ENCODE peak calls at places on chromosome 6, in nine cellular contexts. X is lower lobe of right lung, B is mammary epithelial cell, T is brain microvascular endothelial cell, P is tibial nerve, J is adrenal gland, G is uterus, Q is psoas muscle, S is ascending aorta. M is an unnamed sample.

GRCh38 chr6:65450451-65450850 is 256.6 kb downstream of the EYS start:
- DNase-seq in B (no peak), X (no peak), J (no peak), T (no peak), Q (no peak), P (no peak), S (no peak), G (no peak), M (no peak)

GRCh38 chr6:3222506-3223038 is 4.9 kb downstream of the TUBB2B start:
- DNase-seq in B (no peak), S (no peak), X (no peak), Q (no peak), P (no peak), T (no peak), G (no peak), J (no peak), M (no peak)

GRCh38 chr6:147177286-147177685 is 26.9 kb upstream of the STXBP5 start:
- DNase-seq in X (no peak), S (no peak), P (no peak), B (no peak), T (no peak), G (no peak), J (no peak), Q (no peak), M (no peak)

GRCh38 chr6:142009647-142010046 is 123.1 kb upstream of the GJE1 start:
- DNase-seq in P (no peak), X (no peak), J (no peak), T (peak; percentile 75), S (no peak), B (no peak), Q (no peak), G (no peak), M (peak; percentile 46)

GRCh38 chr6:35079311-35080000 is 61.7 kb downstream of the TCP11 start:
- DNase-seq in T (no peak), P (no peak), S (peak; percentile 59), X (no peak), G (peak; percentile 8), J (peak; percentile 14), B (no peak), Q (no peak), M (no peak)

GRCh38 chr6:144710207-144710606 is 425.1 kb downstream of the UTRN start:
- DNase-seq in X (no peak), P (no peak), B (peak; percentile 91), G (no peak), S (no peak), J (no peak), Q (no peak), T (peak; percentile 82), M (peak; percentile 42)

GRCh38 chr6:28758046-28758817 is 165.6 kb downstream of the TRIM27 start:
- DNase-seq in X (no peak), Q (no peak), S (no peak), G (no peak), P (no peak), B (peak; percentile 84), T (peak; percentile 85), J (no peak), M (no peak)

GRCh38 chr6:70257874-70258273 is 45.0 kb downstream of the COL9A1 start:
- DNase-seq in P (no peak), S (no peak), J (no peak), T (no peak), Q (no peak), G (no peak), B (no peak), X (no peak), M (no peak)

GRCh38 chr6:34459899-34460593 is 5.8 kb upstream of the PACSIN1 start:
- DNase-seq in P (peak; percentile 48), T (peak; percentile 39), Q (no peak), G (no peak), X (no peak), S (no peak), J (peak; percentile 54), B (peak; percentile 49), M (no peak)

GRCh38 chr6:17458971-17459370 is 65.6 kb downstream of the CAP2 start:
- DNase-seq in P (no peak), G (no peak), T (no peak), B (no peak), X (no peak), Q (no peak), J (no peak), S (no peak), M (no peak)

GRCh38 chr6:38068854-38069253 is 249.3 kb downstream of the ZFAND3 start:
- DNase-seq in T (no peak), X (no peak), B (no peak), J (no peak), P (peak; percentile 11), Q (no peak), G (no peak), S (no peak), M (no peak)
- TF ChIP-seq CTCF in T (no peak), X (no peak), B (peak; percentile 20), J (peak; percentile 37), P (no peak), Q (no peak), G (no peak), S (no peak), M (no peak)

GRCh38 chr6:136782021-136782770 is 10.1 kb downstream of the MAP3K5 start:
- DNase-seq in X (no peak), T (no peak), G (no peak), B (peak; percentile 68), Q (no peak), P (no peak), J (no peak), S (no peak), M (peak; percentile 21)
- H3K27ac ChIP-seq in X (no peak overlapping the region), T (peak overlapping the region; percentile 40), G (no peak overlapping the region), B (peak overlapping the region; percentile 28), Q (no peak overlapping the region), P (no peak overlapping the region), J (peak overlapping the region; percentile 58), S (no peak overlapping the region), M (peak overlapping the region; percentile 58)

GRCh38 chr6:132065556-132065955 is 114.4 kb upstream of the CCN2 start:
- DNase-seq in X (no peak), S (no peak), Q (no peak), T (peak; percentile 23), J (no peak), B (peak; percentile 75), G (no peak), P (no peak), M (no peak)
- H3K4me3 ChIP-seq in X (no peak overlapping the region), S (no peak overlapping the region), Q (no peak overlapping the region), T (no peak overlapping the region), J (no peak overlapping the region), B (no peak overlapping the region), G (no peak overlapping the region), P (no peak overlapping the region), M (no peak overlapping the region)

GRCh38 chr6:25830461-25830860 is 1.4 kb downstream of the SLC17A1 start:
- DNase-seq in Q (no peak), T (no peak), X (no peak), P (no peak), B (no peak), S (no peak), J (no peak), G (no peak), M (no peak)

GRCh38 chr6:25833136-25833535 is 1.3 kb upstream of the SLC17A1 start:
- DNase-seq in X (no peak), B (no peak), J (no peak), Q (no peak), P (no peak), T (no peak), S (no peak), G (no peak), M (no peak)

GRCh38 chr6:25832670-25833069 is 818 bp upstream of the SLC17A1 start:
- DNase-seq in T (no peak), Q (no peak), J (no peak), X (no peak), G (no peak), S (no peak), B (no peak), P (no peak), M (no peak)

GRCh38 chr6:25832307-25832662 is 433 bp upstream of the SLC17A1 start:
- DNase-seq in J (no peak), T (no peak), X (no peak), S (no peak), G (no peak), Q (no peak), P (no peak), B (no peak), M (no peak)

GRCh38 chr6:25831532-25832306 is at the start of gene SLC17A1:
- DNase-seq in G (no peak), Q (no peak), T (no peak), X (no peak), J (no peak), P (no peak), S (no peak), B (no peak), M (no peak)
- TF ChIP-seq CTCF in G (no peak), Q (no peak), T (no peak), X (no peak), J (no peak), P (no peak), S (no peak), B (no peak), M (no peak)

DNA sequence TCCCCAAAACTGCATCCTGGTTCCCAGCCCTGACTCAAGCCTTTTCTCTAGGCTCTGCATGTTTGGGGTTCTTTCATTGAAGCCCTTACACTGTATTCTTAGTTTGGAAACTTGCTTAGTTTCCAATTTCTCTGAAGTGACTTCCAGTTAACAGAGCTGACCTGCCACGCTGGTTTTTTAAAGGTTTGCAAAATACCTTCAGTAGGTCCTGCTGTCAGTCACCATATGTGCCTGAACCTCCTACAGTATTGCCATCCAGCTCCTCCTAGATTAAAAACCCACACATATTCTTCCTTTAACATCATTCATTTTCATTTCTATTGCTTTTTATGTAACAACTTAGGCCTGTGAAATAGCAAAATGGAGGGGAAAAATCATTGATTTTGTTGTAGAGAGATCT is 191.4 kb upstream of the PREP start:
- DNase-seq in P (no peak), Q (no peak), J (no peak), T (no peak), X (no peak), B (no peak), S (no peak), G (no peak), M (no peak)
- H3K27ac ChIP-seq in P (no peak overlapping the region), Q (no peak overlapping the region), J (no peak overlapping the region), T (no peak overlapping the region), X (no peak overlapping the region), B (peak overlapping the region; percentile 99), S (peak overlapping the region; percentile 14), G (peak overlapping the region; percentile 42), M (no peak overlapping the region)

GRCh38 chr6:167679137-167679736 is 147.5 kb upstream of the AFDN start:
- DNase-seq in S (no peak), G (no peak), Q (no peak), T (no peak), X (no peak), B (no peak), J (no peak), P (no peak), M (no peak)

GRCh38 chr6:167679791-167680604 is 146.7 kb upstream of the AFDN start:
- DNase-seq in T (no peak), B (no peak), P (no peak), S (no peak), Q (no peak), J (no peak), G (no peak), X (no peak), M (no peak)

GRCh38 chr6:167677422-167677789 is 149.3 kb upstream of the AFDN start:
- DNase-seq in J (no peak), G (no peak), T (no peak), S (no peak), P (no peak), B (no peak), Q (no peak), X (no peak), M (no peak)

GRCh38 chr6:167676666-167677421 is 149.9 kb upstream of the AFDN start:
- DNase-seq in P (no peak), B (no peak), G (no peak), Q (no peak), J (no peak), X (no peak), S (no peak), T (no peak), M (no peak)

GRCh38 chr6:167678102-167679101 is 148.3 kb upstream of the AFDN start:
- DNase-seq in J (no peak), B (no peak), G (no peak), P (no peak), S (no peak), X (no peak), T (no peak), Q (peak; percentile 61), M (no peak)
- H3K4me3 ChIP-seq in J (no peak overlapping the region), B (no peak overlapping the region), G (peak overlapping the region; percentile 21), P (peak overlapping the region; percentile 44), S (peak overlapping the region; percentile 58), X (peak overlapping the region; percentile 36), T (peak overlapping the region; percentile 46), Q (peak overlapping the region; percentile 49), M (no peak overlapping the region)

M was measured in AG04450.